ENCODE peak calls at places on chromosomes 12 and 14, in nine cellular contexts. O is tibial artery, C is hepatocyte, J is heart left ventricle, H is AG04450, L is endothelial cell of umbilical vein, X is colonic mucosa, Q is lower lobe of right lung, K is osteoblast. I is an unnamed sample. For H3K9me3, the result is how much of the 10 kb centered on the place peaks cover.

GRCh38 chr12:132408001-132408400 is 78.6 kb upstream of the GALNT9 start:
- DNase-seq in O (no peak), C (no peak), J (no peak), H (no peak), L (no peak), X (no peak), Q (no peak), K (no peak), I (no peak)

GRCh38 chr14:24113801-24114535 is 609 bp upstream of the DCAF11 start:
- DNase-seq in O (peak), C (peak), J (peak), H (peak), L (no peak), X (peak), Q (peak), K (peak), I (peak)

GRCh38 chr14:73783107-73783727 is 68.4 kb upstream of the PTGR2 start:
- DNase-seq in O (no peak), C (no peak), J (peak), H (no peak), L (no peak), X (no peak), Q (no peak), K (no peak), I (peak)

GRCh38 chr12:104072099-104072498 is 7.8 kb downstream of the HCFC2 start:
- DNase-seq in O (no peak), C (no peak), J (no peak), H (no peak), L (no peak), X (no peak), Q (no peak), K (no peak), I (no peak)

GRCh38 chr12:111769599-111769998 is 2.9 kb downstream of the ALDH2 start:
- DNase-seq in O (no peak), C (no peak), J (no peak), H (no peak), L (no peak), X (no peak), Q (no peak), K (no peak), I (no peak)

GRCh38 chr14:73376585-73376984 is 81.8 kb downstream of the NUMB start:
- DNase-seq in O (no peak), C (no peak), J (no peak), H (no peak), L (no peak), X (no peak), Q (no peak), K (no peak), I (no peak)

GRCh38 chr12:7134371-7135166 is 4.4 kb downstream of the CLSTN3 start:
- DNase-seq in O (no peak), C (no peak), J (no peak), H (no peak), L (no peak), X (no peak), Q (no peak), K (no peak), I (no peak)

GRCh38 chr12:26046886-26047285 is 78.0 kb downstream of the BHLHE41 start:
- DNase-seq in O (no peak), C (no peak), J (no peak), H (no peak), L (no peak), X (no peak), Q (no peak), K (peak), I (no peak)

GRCh38 chr14:78790262-78790661 is 620.1 kb downstream of the NRXN3 start:
- DNase-seq in O (no peak), C (no peak), J (no peak), H (no peak), L (no peak), X (no peak), Q (no peak), K (no peak), I (no peak)

GRCh38 chr14:33509454-33509853 is 441.4 kb downstream of the EGLN3 start:
- DNase-seq in O (no peak), C (no peak), J (no peak), H (no peak), L (no peak), X (no peak), Q (no peak), K (no peak), I (no peak)

GRCh38 chr12:67893003-67893402 is 96.2 kb upstream of the IFNG-AS1 start:
- DNase-seq in O (no peak), C (no peak), J (no peak), H (no peak), L (no peak), X (no peak), Q (no peak), K (peak), I (no peak)

GRCh38 chr14:77120771-77121743 is 20.5 kb downstream of the ZDHHC22 start:
- DNase-seq in O (no peak), C (no peak), J (no peak), H (no peak), L (no peak), X (no peak), Q (no peak), K (peak), I (peak)

GRCh38 chr12:108939594-108939993 is 59.7 kb downstream of the DAO start:
- DNase-seq in O (no peak), C (peak), J (no peak), H (no peak), L (peak), X (no peak), Q (no peak), K (peak), I (no peak)

GRCh38 chr14:93039649-93040315 is 75.9 kb downstream of the ITPK1 start:
- DNase-seq in O (no peak), C (no peak), J (no peak), H (no peak), L (no peak), X (no peak), Q (no peak), K (peak), I (no peak)

GRCh38 chr12:133023566-133023965 is 13.7 kb upstream of the ZNF84 start:
- DNase-seq in O (no peak), C (no peak), J (no peak), H (no peak), L (no peak), X (no peak), Q (no peak), K (no peak), I (no peak)

GRCh38 chr12:29148065-29148957 is 767 bp upstream of the FAR2 start:
- DNase-seq in O (no peak), C (peak), J (peak), H (no peak), L (peak), X (peak), Q (peak), K (peak), I (peak)

GRCh38 chr12:122399592-122400373 is 22.7 kb downstream of the CLIP1 start:
- DNase-seq in O (peak), C (peak), J (peak), H (peak), L (peak), X (peak), Q (peak), K (peak), I (peak)

GRCh38 chr12:1373887-1374286 is 220.5 kb downstream of the FBXL14 start:
- DNase-seq in O (no peak), C (no peak), J (no peak), H (peak), L (no peak), X (no peak), Q (no peak), K (peak), I (no peak)

DNA sequence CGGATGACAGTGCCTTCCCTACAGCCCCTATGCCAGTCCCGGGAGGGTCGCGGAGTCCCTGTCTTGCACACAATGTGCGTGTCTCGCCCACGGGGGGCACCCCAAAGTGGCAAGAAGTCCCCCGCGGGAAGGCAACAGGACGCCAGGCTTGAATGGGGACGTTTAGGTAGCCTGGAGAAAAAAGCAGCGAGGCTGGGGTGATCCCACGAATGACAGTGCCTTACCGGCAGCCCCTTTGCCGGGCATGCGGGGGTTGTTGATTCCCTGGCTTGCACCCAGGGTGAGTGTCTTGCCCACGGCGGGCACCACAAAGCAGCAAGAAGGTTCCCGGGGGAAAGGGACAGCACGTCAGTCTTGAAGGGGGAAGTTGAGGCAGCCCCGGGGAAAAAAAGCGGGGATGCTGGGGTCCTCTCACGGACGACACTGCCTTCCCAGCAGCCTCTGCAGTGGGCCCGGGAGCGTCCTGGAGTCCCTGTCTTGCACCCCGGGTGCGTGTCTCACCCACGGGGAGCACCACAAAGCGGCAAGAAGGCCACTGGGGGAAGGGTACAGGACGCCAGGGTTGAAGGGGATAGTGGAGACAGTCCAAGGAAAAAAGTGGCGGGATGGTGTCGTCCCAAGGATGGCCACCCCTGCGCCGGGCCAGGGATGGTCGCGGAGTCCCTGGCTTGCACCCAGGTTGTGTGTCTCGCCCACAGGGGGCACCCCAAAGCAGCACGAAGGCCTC is 156.8 kb upstream of the ALG10B start:
- DNase-seq in O (peak), C (no peak), J (no peak), H (no peak), L (no peak), X (no peak), Q (no peak), K (no peak), I (no peak)
- H3K9me3 ChIP-seq in O (under half), C (under half), J (under half), H (half or more), L (under half), X (under half), Q (under half), K (under half), I (under half)

GRCh38 chr12:3110579-3110978 is 33.4 kb downstream of the TSPAN9 start:
- DNase-seq in O (no peak), C (no peak), J (no peak), H (no peak), L (no peak), X (no peak), Q (no peak), K (no peak), I (no peak)

GRCh38 chr12:3116106-3116898 is 39.1 kb downstream of the TSPAN9 start:
- DNase-seq in O (no peak), C (no peak), J (no peak), H (no peak), L (peak), X (no peak), Q (no peak), K (no peak), I (no peak)

GRCh38 chr12:3114671-3115070 is 37.5 kb downstream of the TSPAN9 start:
- DNase-seq in O (no peak), C (no peak), J (no peak), H (no peak), L (no peak), X (no peak), Q (no peak), K (no peak), I (no peak)

GRCh38 chr12:3115078-3115477 is 37.9 kb downstream of the TSPAN9 start:
- DNase-seq in O (no peak), C (no peak), J (no peak), H (no peak), L (no peak), X (no peak), Q (no peak), K (no peak), I (no peak)

DNA sequence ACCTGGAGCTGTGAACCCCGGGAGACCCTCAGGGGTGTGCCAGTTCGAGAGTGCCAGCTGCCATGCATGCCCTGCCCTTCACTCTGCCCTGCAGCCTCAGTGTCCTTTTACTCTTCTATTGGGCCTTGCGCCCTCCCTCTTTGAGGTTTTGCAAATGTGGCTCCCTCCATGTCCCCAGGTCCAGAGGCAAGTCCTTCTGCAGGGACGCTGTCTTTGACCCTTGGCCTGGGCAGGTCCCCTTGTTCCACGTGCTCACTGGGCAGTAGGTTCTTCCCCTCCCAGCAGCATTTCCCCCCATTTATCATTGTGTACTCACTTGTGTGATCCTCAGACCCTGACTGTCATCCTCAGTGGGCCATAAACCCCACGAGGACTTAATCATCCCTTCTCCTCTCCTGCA is 36.5 kb downstream of the TSPAN9 start:
- DNase-seq in O (no peak), C (no peak), J (no peak), H (no peak), L (no peak), X (no peak), Q (no peak), K (no peak), I (no peak)
- TF ChIP-seq CTCF in O (no peak), C (no peak), J (no peak), H (no peak), L (no peak), X (no peak), Q (no peak), K (no peak), I (no peak)

DNA sequence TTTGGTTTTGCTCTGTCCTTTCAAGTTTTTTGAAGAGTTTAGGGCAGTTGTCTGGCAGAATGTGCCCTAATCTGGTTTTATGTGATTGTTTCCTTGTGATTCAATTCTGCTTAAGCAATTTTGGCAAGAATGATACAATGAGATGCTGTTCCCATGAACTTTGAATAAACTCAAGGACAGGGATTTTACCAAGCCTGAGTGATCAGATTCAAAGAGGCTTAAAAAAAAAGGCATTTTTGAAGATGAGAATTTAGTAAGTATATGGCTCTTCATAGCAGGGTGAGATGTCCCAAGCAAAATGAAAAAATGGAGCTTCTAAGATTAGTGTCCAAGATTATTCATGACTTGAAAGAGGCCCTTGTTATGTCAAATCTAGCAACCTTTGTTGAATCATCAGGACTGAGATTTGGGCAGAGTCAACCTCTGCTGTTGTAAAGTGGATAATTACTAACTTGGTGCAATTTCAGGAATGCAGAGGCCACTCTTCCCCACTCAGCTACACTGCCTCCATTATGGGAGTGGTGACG is 180.6 kb upstream of the NUDT4 start:
- DNase-seq in O (no peak), C (no peak), J (no peak), H (no peak), L (no peak), X (no peak), Q (no peak), K (peak), I (no peak)
- H3K9me3 ChIP-seq in O (under half), C (under half), J (under half), H (under half), L (under half), X (under half), Q (under half), K (under half), I (under half)

DNA sequence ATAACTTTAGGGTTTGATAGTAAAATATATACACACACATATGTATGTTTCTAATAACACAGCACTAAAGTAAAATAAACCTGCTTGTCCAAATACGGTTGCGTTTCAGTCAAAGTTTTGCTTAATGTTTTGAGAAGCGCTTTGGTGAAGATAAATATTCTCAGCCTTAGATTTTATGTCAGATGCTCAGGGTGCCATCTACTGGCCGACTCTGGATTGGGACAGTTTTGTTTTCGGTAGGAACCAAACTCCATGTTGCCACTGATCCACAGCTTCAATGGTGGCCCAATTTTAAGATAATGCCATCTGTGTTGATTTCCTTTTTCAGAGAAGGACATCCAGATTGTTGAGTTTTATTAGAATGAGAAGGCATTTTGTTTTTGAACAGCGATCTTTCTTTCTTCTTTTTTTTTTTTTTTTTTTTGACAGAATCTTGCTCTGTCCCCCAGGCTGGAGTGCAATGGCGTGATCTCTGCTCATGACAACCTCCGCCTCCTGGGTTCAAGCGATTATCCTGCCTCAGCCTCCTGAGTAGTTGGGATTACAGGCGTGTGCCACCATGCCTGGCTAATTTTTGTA is 43.1 kb downstream of the LLPH start:
- DNase-seq in O (peak), C (peak), J (peak), H (peak), L (peak), X (peak), Q (peak), K (peak), I (peak)
- TF ChIP-seq CTCF in O (peak), C (peak), J (peak), H (peak), L (peak), X (peak), Q (peak), K (peak), I (peak)

GRCh38 chr12:126847005-126847629 is 1419.9 kb upstream of the TMEM132C start:
- DNase-seq in O (no peak), C (no peak), J (no peak), H (no peak), L (no peak), X (no peak), Q (no peak), K (no peak), I (no peak)
- H3K9me3 ChIP-seq in O (under half), C (under half), J (under half), H (under half), L (under half), X (under half), Q (under half), K (under half), I (under half)

DNA sequence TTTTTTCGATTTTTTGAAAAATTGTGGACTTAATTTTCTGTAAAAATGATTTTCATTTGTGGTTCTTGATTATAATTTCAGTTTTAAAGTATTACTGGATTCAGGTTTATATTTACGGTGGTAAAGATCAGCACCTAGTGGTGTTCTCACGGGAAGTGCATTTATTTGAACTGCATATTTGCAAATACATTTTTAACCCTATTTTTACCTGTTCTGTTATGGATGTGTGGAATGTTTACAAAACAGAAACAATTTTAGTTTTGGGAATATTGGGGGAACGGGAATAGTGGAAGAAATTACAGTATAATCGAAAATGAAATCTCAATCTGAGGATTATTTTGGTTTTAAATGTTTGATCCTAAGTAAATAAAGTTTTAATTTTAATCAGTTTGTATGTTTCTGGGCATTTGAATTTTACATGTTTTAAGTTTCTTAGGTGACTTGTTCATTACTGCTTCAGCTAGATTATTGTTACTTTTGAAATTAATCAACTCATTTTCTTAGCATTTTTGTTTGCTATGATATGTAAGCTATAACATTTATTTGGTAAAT is 805 bp downstream of the ATF7IP start:
- DNase-seq in O (no peak), C (peak), J (no peak), H (no peak), L (no peak), X (no peak), Q (no peak), K (no peak), I (no peak)
- TF ChIP-seq CTCF in O (peak), C (peak), J (peak), H (peak), L (no peak), X (no peak), Q (peak), K (peak), I (no peak)

GRCh38 chr12:34401659-34402227 is 379.4 kb downstream of the ALG10 start:
- DNase-seq in O (peak), C (peak), J (peak), H (no peak), L (no peak), X (peak), Q (peak), K (no peak), I (no peak)
- H3K9me3 ChIP-seq in O (under half), C (under half), J (under half), H (half or more), L (under half), X (under half), Q (under half), K (under half), I (half or more)

I was measured in mucosa of descending colon.